ENCODE peak calls at places on chromosomes 6 and 20, in five cellular contexts. D, F, O, C and J are unnamed samples. For H3K36me3, the result is how much of the 10 kb centered on the place peaks cover.

GRCh38 chr20:36455972-36456625 is 85.2 kb upstream of the MYL9 start:
- DNase-seq in D (no peak), F (no peak), O (no peak), C (no peak), J (no peak)

GRCh38 chr6:25013249-25013648 is 77.5 kb upstream of the RIPOR2 start:
- DNase-seq in O (no peak), C (no peak), D (no peak), F (peak), J (no peak)

GRCh38 chr20:51899674-51900073 is 97.4 kb upstream of the SALL4 start:
- DNase-seq in D (no peak), O (no peak), F (peak), C (no peak), J (no peak)

GRCh38 chr6:148952147-148953041 is 205.6 kb downstream of the UST start:
- DNase-seq in C (no peak), F (no peak), D (peak), O (no peak), J (no peak)

GRCh38 chr6:107491791-107492674 is 2.1 kb downstream of the SOBP start:
- DNase-seq in C (no peak), D (peak), O (peak), F (no peak), J (no peak)

GRCh38 chr20:663315-664090 is 10.5 kb upstream of the SRXN1 start:
- DNase-seq in F (no peak), C (no peak), O (no peak), D (peak), J (no peak)

GRCh38 chr20:460180-460579 is 2.2 kb downstream of the TBC1D20 start:
- DNase-seq in F (peak), C (no peak), D (no peak), O (no peak), J (no peak)

GRCh38 chr6:169964440-169965212 is 213.2 kb downstream of the ERMARD start:
- DNase-seq in C (peak), D (no peak), O (no peak), F (no peak), J (peak)

GRCh38 chr6:161137839-161138544 is 135.9 kb downstream of the AGPAT4 start:
- DNase-seq in D (peak), C (no peak), O (no peak), F (no peak), J (no peak)

GRCh38 chr6:39834866-39835265 is 42.7 kb downstream of the DAAM2 start:
- DNase-seq in O (no peak), F (no peak), D (no peak), C (no peak), J (no peak)

GRCh38 chr6:617485-618100 is 39.3 kb downstream of the HUS1B start:
- DNase-seq in D (no peak), O (no peak), F (no peak), C (no peak), J (no peak)

GRCh38 chr6:46953921-46954320 is 32.2 kb upstream of the ADGRF5 start:
- DNase-seq in C (no peak), F (no peak), O (no peak), D (no peak), J (no peak)

GRCh38 chr6:146905313-146905712 is 298.9 kb upstream of the STXBP5 start:
- DNase-seq in C (peak), D (peak), O (no peak), F (no peak), J (no peak)

GRCh38 chr20:7231303-7231702 is 463.8 kb downstream of the BMP2 start:
- DNase-seq in F (no peak), O (no peak), C (no peak), D (no peak), J (no peak)

GRCh38 chr6:7777062-7777461 is 51.2 kb downstream of the BMP6 start:
- DNase-seq in D (no peak), F (no peak), O (no peak), C (no peak), J (no peak)

GRCh38 chr6:170505306-170505705 is 47.8 kb downstream of the PSMB1 start:
- DNase-seq in C (no peak), D (no peak), O (no peak), F (no peak), J (no peak)

GRCh38 chr6:168045706-168046620 is 33.0 kb downstream of the FRMD1 start:
- DNase-seq in O (no peak), F (no peak), C (no peak), D (peak), J (no peak)

GRCh38 chr20:61975411-61975810 is 90.3 kb downstream of the TAF4 start:
- DNase-seq in O (no peak), C (no peak), F (no peak), D (no peak), J (no peak)

GRCh38 chr6:109381007-109381746 is 1.1 kb downstream of the CD164 start:
- DNase-seq in D (peak), O (no peak), F (no peak), C (no peak), J (no peak)

GRCh38 chr6:97594834-97595233 is 311.8 kb upstream of the MMS22L start:
- DNase-seq in F (no peak), C (no peak), O (no peak), D (peak), J (no peak)

GRCh38 chr20:23257848-23258746 is 92.5 kb upstream of the NXT1 start:
- DNase-seq in D (peak), O (no peak), F (no peak), C (no peak), J (no peak)

GRCh38 chr6:44572346-44572745 is 184.8 kb downstream of the CDC5L start:
- DNase-seq in D (no peak), F (no peak), O (no peak), C (no peak), J (no peak)

GRCh38 chr20:59629141-59630045 is 25.1 kb downstream of the PHACTR3 start:
- DNase-seq in O (no peak), C (no peak), F (no peak), D (no peak), J (no peak)

GRCh38 chr6:89887452-89888137 is 6.7 kb upstream of the GJA10 start:
- DNase-seq in C (no peak), F (no peak), D (no peak), O (no peak), J (no peak)

GRCh38 chr20:59818911-59819310 is 114.5 kb downstream of the SYCP2 start:
- DNase-seq in O (no peak), F (no peak), D (no peak), C (no peak), J (no peak)

GRCh38 chr6:1572892-1573291 is 36.8 kb upstream of the FOXC1 start:
- DNase-seq in C (no peak), D (no peak), F (no peak), O (no peak), J (no peak)

GRCh38 chr6:5094327-5094726 is 9.2 kb downstream of the PPP1R3G start:
- DNase-seq in F (no peak), O (no peak), C (no peak), D (peak), J (no peak)

GRCh38 chr20:46199198-46199597 is 81.1 kb downstream of the CD40 start:
- DNase-seq in C (peak), F (peak), D (no peak), O (no peak), J (no peak)

GRCh38 chr20:47464380-47465101 is 37.1 kb upstream of the NCOA3 start:
- DNase-seq in O (peak), F (peak), C (peak), D (peak), J (no peak)

GRCh38 chr20:53157443-53158408 is 185.6 kb downstream of the TSHZ2 start:
- DNase-seq in O (peak), C (peak), F (peak), D (peak), J (peak)

GRCh38 chr6:82955841-82956240 is 109.8 kb downstream of the UBE3D start:
- DNase-seq in C (no peak), F (no peak), D (peak), O (no peak), J (no peak)

GRCh38 chr6:21984135-21984534 is 312.7 kb downstream of the PRL start:
- DNase-seq in O (no peak), C (no peak), D (no peak), F (no peak), J (no peak)

GRCh38 chr6:21984551-21984950 is 312.3 kb downstream of the PRL start:
- DNase-seq in D (no peak), C (no peak), F (no peak), O (no peak), J (no peak)

GRCh38 chr6:21987501-21987957 is 309.3 kb downstream of the PRL start:
- DNase-seq in O (peak), C (peak), F (peak), D (peak), J (peak)

GRCh38 chr6:21985904-21986303 is 310.9 kb downstream of the PRL start:
- DNase-seq in O (no peak), F (no peak), C (no peak), D (no peak), J (no peak)

DNA sequence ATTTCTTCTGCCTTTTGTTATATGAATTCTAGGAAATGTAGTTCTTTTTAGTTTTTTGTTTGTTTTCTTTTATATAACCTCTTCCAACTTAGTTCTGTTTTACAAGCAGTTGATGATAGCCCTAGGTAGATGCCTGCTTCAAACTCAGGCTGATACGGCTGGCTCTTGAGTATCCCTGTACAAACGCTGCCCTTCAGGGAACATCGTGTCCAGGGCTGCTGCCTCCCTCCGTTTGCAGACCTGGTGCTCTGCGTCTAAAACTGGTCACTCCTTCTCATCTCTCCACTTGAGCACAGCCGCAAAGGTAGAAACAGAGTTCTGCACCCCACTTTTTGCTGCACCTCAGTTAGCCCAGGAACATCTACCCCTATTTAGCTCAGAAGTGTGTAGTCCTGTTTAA is 310.1 kb downstream of the PRL start:
- DNase-seq in F (no peak), D (no peak), C (no peak), O (no peak), J (no peak)
- H3K27ac ChIP-seq in F (peak), D (peak), C (peak), O (peak), J (peak)

GRCh38 chr6:113954653-113955052 is 16.3 kb downstream of the HDAC2 start:
- DNase-seq in D (peak), F (no peak), C (no peak), O (no peak), J (no peak)
- H3K36me3 ChIP-seq in D (under half), F (half or more), C (half or more), O (under half), J (under half)

DNA sequence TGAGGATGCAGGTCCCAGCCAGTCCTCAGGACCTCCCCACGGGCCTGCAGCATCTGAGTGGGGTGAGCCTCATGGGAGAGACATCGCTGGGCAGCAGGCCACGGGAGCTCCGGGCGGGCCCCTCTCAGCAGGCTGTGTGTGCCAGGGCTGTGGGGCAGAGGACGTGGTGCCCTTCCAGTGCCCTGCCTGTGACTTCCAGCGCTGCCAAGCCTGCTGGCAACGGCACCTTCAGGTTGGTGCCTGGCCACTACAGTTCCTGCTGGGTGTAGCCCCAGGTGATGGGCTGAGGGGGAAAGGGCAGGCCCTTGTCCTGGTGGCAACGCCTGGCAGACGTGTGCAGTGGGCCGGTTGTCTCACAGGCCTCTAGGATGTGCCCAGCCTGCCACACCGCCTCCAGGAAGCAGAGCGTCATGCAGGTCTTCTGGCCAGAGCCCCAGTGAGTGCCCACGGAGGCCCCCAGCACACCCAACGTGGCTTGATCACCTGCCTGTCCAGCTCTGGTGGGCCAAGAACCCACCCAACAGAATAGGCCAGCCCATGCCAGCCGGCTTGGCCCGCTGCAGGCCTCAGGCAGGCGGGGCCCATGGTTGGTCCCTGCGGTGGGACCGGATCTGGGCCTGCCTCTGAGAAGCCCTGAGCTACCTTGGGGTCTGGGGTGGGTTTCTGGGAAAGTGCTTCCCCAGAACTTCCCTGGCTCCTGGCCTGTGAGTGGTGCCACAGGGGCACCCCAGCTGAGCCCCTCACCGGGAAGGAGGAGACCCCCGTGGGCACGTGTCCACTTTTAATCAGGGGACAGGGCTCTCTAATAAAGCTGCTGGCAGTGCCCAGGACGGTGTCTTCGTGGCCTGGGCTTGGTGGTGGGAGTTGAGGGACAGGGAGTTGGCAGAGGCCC is 787 bp upstream of the TNFRSF6B start:
- DNase-seq in D (no peak), C (peak), F (no peak), O (peak), J (peak)
- TF ChIP-seq POLR2A in D (no peak), C (no peak), F (peak), O (peak), J (no peak)

GRCh38 chr6:117619178-117619577 is 16.9 kb upstream of the GOPC start:
- DNase-seq in F (no peak), O (no peak), C (no peak), D (no peak), J (no peak)
- H3K27ac ChIP-seq in F (no peak), O (no peak), C (no peak), D (no peak), J (no peak)

GRCh38 chr20:4180355-4180754 is 165.0 kb upstream of the RNF24 start:
- DNase-seq in C (no peak), F (no peak), O (no peak), D (no peak), J (no peak)
- H3K36me3 ChIP-seq in C (half or more), F (under half), O (under half), D (half or more), J (under half)

GRCh38 chr6:41940759-41941279 is 789 bp downstream of the CCND3 start:
- DNase-seq in F (peak), D (peak), O (peak), C (peak), J (no peak)
- TF ChIP-seq POLR2A in F (peak), D (no peak), O (no peak), C (no peak), J (no peak)

DNA sequence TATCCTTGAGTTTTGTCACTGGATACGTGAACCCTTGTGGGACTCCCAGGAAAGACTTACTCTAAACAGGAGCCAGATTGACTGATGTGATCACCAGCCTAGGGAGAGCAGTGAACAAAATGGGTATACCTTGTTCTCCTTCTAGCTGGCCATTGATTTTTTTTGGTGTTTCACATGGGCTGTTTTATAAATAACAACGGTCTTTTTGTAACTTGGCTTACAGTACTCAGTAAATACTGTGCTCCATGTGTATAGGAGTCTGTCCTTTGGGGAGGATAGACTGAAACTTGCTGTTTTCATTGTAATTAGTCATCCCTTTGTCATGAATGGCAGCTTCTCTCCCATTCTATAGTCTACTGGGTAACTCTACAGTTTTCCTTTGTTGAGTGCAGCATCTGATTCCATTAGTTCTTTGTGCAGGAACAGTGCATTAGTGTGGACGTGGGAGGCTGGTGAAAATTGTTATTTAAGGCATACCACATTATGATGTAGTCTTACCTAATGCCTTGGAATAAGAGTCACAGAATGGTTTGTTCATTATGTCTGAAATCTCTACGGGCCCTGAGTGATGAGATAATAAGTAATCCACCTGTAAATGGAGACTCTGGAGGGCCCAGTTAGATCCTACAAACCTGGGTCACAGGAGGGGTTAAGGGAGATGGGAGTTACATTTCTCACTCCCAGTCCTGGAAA is 89.5 kb downstream of the TIAM2 start:
- DNase-seq in F (no peak), D (peak), C (no peak), O (no peak), J (no peak)
- H3K27ac ChIP-seq in F (no peak), D (no peak), C (peak), O (no peak), J (no peak)

GRCh38 chr6:122423734-122424133 is 24.3 kb downstream of the HSF2 start:
- DNase-seq in O (no peak), F (no peak), C (no peak), D (no peak), J (no peak)
- H3K36me3 ChIP-seq in O (under half), F (half or more), C (half or more), D (under half), J (under half)

GRCh38 chr20:34090645-34091044 is 21.4 kb downstream of the EIF2S2 start:
- DNase-seq in O (no peak), D (no peak), C (no peak), F (no peak), J (no peak)

GRCh38 chr20:34088871-34089479 is 23.1 kb downstream of the EIF2S2 start:
- DNase-seq in D (no peak), O (no peak), F (no peak), C (no peak), J (no peak)

GRCh38 chr20:34089655-34090324 is 22.3 kb downstream of the EIF2S2 start:
- DNase-seq in C (peak), D (no peak), F (no peak), O (no peak), J (no peak)

GRCh38 chr20:34085544-34086040 is 26.5 kb downstream of the EIF2S2 start:
- DNase-seq in C (no peak), F (peak), O (no peak), D (no peak), J (no peak)

GRCh38 chr20:34088305-34088870 is 23.7 kb downstream of the EIF2S2 start:
- DNase-seq in D (no peak), F (no peak), C (no peak), O (no peak), J (no peak)
- TF ChIP-seq POLR2A in D (no peak), F (peak), C (no peak), O (no peak), J (no peak)